ENCODE peak calls at places on chromosomes 13 and 19, in five cellular contexts. T, C, R, W and N are unnamed samples.
A peak's percentile ranks its signal among the peaks of the same experiment; 100 is the strongest.

GRCh38 chr19:35105411-35106290 is 10.0 kb upstream of the FXYD3 start:
- DNase-seq in T (no peak), C (no peak), R (no peak), W (no peak), N (no peak)

GRCh38 chr13:51895906-51896888 is 34.4 kb downstream of the CCDC70 start:
- DNase-seq in T (peak; percentile 69), C (peak; percentile 39), R (peak; percentile 45), W (no peak), N (peak; percentile 70)

GRCh38 chr13:46751811-46752635 is 44.9 kb downstream of the ESD start:
- DNase-seq in T (no peak), C (no peak), R (no peak), W (peak; percentile 45), N (no peak)

GRCh38 chr19:14472202-14472961 is 2.8 kb downstream of the PTGER1 start:
- DNase-seq in T (peak; percentile 98), C (no peak), R (no peak), W (no peak), N (peak; percentile 80)

GRCh38 chr19:41997851-41998229 is 3.8 kb upstream of the ATP1A3 start:
- DNase-seq in T (peak; percentile 70), C (no peak), R (no peak), W (no peak), N (no peak)

GRCh38 chr19:31214086-31214485 is 135.2 kb downstream of the TSHZ3 start:
- DNase-seq in T (no peak), C (no peak), R (no peak), W (no peak), N (no peak)

GRCh38 chr19:17136026-17136425 is 60.4 kb downstream of the MYO9B start:
- DNase-seq in T (peak; percentile 60), C (peak; percentile 39), R (no peak), W (no peak), N (no peak)

GRCh38 chr19:6724631-6725185 is 4.3 kb upstream of the C3 start:
- DNase-seq in T (no peak), C (no peak), R (no peak), W (no peak), N (no peak)

GRCh38 chr13:33497146-33497845 is 211.7 kb upstream of the STARD13 start:
- DNase-seq in T (no peak), C (no peak), R (no peak), W (no peak), N (no peak)

GRCh38 chr19:52923782-52924593 is 760 bp upstream of the ZNF888 start:
- DNase-seq in T (peak; percentile 55), C (no peak), R (peak; percentile 39), W (no peak), N (no peak)

GRCh38 chr13:98482476-98483444 is 94.1 kb downstream of the STK24 start:
- DNase-seq in T (no peak), C (no peak), R (no peak), W (no peak), N (no peak)
- TF ChIP-seq SUZ12 in T (no peak), C (no peak), R (no peak), W (no peak), N (no peak)

GRCh38 chr13:57638147-57638890 is 6.8 kb downstream of the PCDH17 start:
- DNase-seq in T (no peak), C (no peak), R (no peak), W (no peak), N (no peak)

GRCh38 chr13:57640582-57640981 is 9.0 kb downstream of the PCDH17 start:
- DNase-seq in T (no peak), C (no peak), R (no peak), W (no peak), N (no peak)

GRCh38 chr13:57641071-57641470 is 9.5 kb downstream of the PCDH17 start:
- DNase-seq in T (no peak), C (no peak), R (no peak), W (no peak), N (no peak)

DNA sequence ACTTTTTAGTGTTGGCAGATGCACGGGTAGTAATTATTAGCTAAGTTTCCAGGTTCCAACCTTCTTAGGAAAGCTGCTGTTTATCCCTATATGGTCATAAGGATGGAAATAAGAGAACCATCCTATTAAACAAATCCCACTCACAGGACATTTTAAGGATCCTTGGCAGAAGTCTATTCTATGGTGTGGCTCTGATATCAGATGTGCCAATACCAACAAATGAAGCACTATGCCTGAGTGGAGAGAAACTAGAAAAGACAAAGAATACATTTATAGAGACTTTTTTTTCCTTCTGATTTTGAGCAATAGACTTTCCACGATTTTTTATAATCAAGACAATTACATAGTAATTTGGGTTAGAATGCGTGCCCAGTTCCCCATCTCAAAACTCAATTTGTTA is 12.6 kb downstream of the PCDH17 start:
- DNase-seq in T (no peak), C (no peak), R (no peak), W (no peak), N (no peak)
- TF ChIP-seq SUZ12 in T (no peak), C (no peak), R (no peak), W (no peak), N (no peak)

DNA sequence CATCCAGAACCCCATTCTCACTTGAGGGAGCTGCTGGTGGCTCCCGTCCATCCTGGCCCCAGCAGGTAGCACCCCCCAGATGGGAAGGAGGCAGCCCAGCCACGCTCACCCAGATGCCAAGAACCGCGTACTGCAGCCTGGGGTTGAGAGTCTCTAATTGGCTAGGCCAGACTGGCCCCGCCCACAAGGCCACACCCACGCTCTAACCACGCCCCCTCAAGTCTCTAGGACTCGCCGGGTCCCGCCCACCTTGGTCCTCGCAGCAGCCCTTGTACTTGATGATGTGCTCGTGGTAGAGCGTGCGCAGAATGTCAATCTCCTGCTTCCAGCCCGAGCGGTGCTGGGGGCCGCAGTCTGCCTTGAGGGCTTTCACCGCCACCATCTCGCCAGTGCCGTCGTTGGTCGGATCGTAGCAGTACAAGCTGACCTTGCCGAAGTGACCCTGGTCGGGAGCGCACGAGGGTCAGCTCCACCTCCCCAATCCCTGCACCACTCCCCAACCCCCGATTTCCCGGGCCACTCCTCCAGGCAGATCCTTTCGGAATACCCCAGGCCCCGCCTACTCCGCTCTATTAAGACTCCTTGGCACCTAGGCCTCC is 14.5 kb upstream of the ICAM3 start:
- DNase-seq in T (peak; percentile 99), C (peak; percentile 89), R (no peak), W (no peak), N (peak; percentile 75)
- TF ChIP-seq SUZ12 in T (no peak), C (no peak), R (no peak), W (no peak), N (no peak)

GRCh38 chr13:94427313-94427712 is 52.2 kb downstream of the DCT start:
- DNase-seq in T (no peak), C (no peak), R (no peak), W (no peak), N (no peak)

GRCh38 chr13:94431569-94431968 is 47.9 kb downstream of the DCT start:
- DNase-seq in T (no peak), C (no peak), R (no peak), W (no peak), N (peak; percentile 43)

GRCh38 chr13:94435604-94436226 is 43.8 kb downstream of the DCT start:
- DNase-seq in T (no peak), C (peak; percentile 36), R (peak; percentile 27), W (no peak), N (peak; percentile 80)

GRCh38 chr13:94431987-94432386 is 47.5 kb downstream of the DCT start:
- DNase-seq in T (no peak), C (no peak), R (no peak), W (no peak), N (no peak)

GRCh38 chr13:94433055-94433947 is 46.2 kb downstream of the DCT start:
- DNase-seq in T (peak; percentile 46), C (peak; percentile 13), R (peak; percentile 45), W (no peak), N (peak; percentile 67)
- TF ChIP-seq SUZ12 in T (no peak), C (no peak), R (no peak), W (no peak), N (no peak)

DNA sequence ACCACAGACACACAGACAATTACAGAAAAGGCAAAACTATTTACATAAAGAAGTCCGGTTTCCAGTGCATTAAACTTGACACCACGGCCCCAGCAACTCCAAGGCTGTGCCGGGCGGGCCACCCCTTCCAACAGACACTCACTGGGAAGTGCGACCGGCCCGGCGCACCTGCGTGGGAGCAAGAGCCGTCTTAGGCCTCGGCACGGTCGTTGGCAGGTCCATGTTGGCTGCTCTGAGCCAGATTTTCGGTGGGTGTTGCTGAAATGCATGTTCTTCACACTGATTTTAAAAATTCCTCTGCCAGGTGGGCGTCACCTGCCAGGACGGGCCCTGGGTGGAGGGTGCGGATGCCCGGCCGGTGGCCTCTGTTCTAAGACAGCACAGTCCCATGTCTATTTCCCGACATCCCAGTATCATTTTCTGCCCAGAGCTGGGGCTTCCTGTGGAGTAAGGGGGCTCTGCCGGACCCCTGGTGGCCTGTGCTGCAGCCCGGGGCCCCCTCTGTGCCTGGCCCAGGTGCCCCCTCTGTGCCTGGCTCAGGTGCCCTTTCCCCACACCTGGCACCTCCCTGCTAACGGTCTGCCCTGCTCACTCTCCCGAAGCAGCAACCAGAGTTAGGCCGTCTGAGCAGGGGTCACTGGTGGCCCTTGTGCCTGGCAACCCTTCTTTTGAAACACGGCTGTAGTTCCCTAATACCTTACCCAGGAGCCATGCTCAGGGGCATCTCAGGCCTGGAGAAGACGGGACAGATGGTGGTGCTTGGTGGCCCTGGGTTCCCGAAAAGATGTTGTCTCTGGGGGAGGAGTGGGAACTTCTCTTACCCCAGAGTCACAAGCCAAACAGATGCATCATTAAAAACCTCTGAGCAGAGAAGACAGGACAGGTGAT is 9.2 kb downstream of the TMEM255B start:
- DNase-seq in T (no peak), C (no peak), R (no peak), W (no peak), N (no peak)
- TF ChIP-seq SUZ12 in T (no peak), C (no peak), R (no peak), W (no peak), N (no peak)

DNA sequence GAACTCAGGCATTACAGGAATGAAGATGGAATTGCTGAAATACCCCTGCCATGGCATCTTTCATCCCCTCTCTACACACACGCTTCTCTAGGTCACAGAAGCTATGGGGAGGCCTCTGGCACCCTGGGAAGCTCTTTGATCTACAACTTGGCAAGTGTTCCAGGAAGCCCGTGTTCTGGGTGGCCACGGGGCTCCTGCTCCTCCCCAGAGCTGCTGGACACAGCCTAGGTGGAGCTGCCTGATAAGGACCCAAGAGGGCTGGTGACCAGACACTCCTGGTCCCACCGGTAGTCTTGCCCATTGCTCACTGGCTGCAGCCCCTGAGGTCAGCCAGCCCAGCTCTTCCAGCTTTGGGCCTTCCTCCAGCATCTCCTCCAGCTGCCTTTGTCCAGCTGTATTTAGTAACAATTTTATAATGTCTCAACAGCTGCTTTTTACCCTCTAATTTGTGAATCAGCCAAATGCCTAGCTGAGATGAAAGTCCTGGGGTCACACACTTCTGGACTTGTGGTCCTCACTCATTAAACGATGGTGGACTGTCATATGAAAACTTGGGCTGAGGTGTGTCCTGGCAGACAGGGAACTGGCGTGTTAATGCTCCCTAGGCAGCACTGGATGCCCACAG is 72.8 kb upstream of the SPATA13 start:
- DNase-seq in T (no peak), C (no peak), R (peak; percentile 43), W (no peak), N (no peak)
- TF ChIP-seq SUZ12 in T (no peak), C (no peak), R (no peak), W (no peak), N (no peak)

GRCh38 chr13:100100115-100100879 is 11.4 kb downstream of the PCCA start:
- DNase-seq in T (no peak), C (no peak), R (peak; percentile 71), W (no peak), N (no peak)
- TF ChIP-seq SUZ12 in T (no peak), C (no peak), R (no peak), W (no peak), N (no peak)

GRCh38 chr13:50831510-50831909 is 12.0 kb downstream of the DLEU7 start:
- DNase-seq in T (no peak), C (no peak), R (no peak), W (no peak), N (no peak)
- TF ChIP-seq SUZ12 in T (no peak), C (no peak), R (no peak), W (no peak), N (no peak)